ENCODE peak calls at places on chromosome 9, in six cellular contexts. D is A549, V is stomach, Q is uterus, M is K562, Y is esophagus squamous epithelium. H is an unnamed sample.

GRCh38 chr9:106878081-106878837 is 15.3 kb downstream of the ZNF462 start:
- DNase-seq in M (no peak), D (no peak), Q (no peak), V (no peak), Y (no peak), H (no peak)

GRCh38 chr9:135343733-135344522 is 135.7 kb upstream of the PPP1R26 start:
- DNase-seq in M (peak), D (peak), Q (peak), Y (no peak), V (peak), H (peak)

GRCh38 chr9:134173127-134174072 is 9.0 kb upstream of the RNU6ATAC start:
- DNase-seq in D (no peak), V (no peak), Y (no peak), M (no peak), Q (no peak), H (no peak)

GRCh38 chr9:136107953-136108647 is 10.6 kb downstream of the TMEM250 start:
- DNase-seq in V (no peak), Y (no peak), Q (no peak), M (peak), D (no peak), H (no peak)

GRCh38 chr9:116737137-116737546 is 50.0 kb downstream of the TRIM32 start:
- DNase-seq in D (peak), V (peak), Y (peak), M (peak), Q (peak), H (peak)

GRCh38 chr9:130433168-130433946 is 11.4 kb upstream of the ASS1 start:
- DNase-seq in M (no peak), V (no peak), Y (no peak), D (peak), Q (peak), H (no peak)

GRCh38 chr9:135898634-135899407 is 8.5 kb downstream of the CAMSAP1 start:
- DNase-seq in Y (no peak), M (no peak), V (no peak), Q (no peak), D (no peak), H (peak)

GRCh38 chr9:136059851-136060670 is 35.0 kb downstream of the NACC2 start:
- DNase-seq in V (no peak), M (no peak), Q (no peak), Y (no peak), D (no peak), H (peak)

GRCh38 chr9:134168731-134169130 is 4.4 kb upstream of the RNU6ATAC start:
- DNase-seq in Q (no peak), M (no peak), D (peak), Y (no peak), V (no peak), H (no peak)

GRCh38 chr9:114454652-114455051 is 50.6 kb downstream of the WHRN start:
- DNase-seq in V (no peak), M (no peak), D (no peak), Q (no peak), Y (no peak), H (no peak)

GRCh38 chr9:109351032-109351431 is 30.2 kb upstream of the EPB41L4B start:
- DNase-seq in Q (no peak), Y (no peak), D (no peak), M (no peak), V (no peak), H (no peak)

GRCh38 chr9:86434039-86434726 is 80.0 kb upstream of the TUT7 start:
- DNase-seq in Q (peak), V (no peak), M (peak), Y (no peak), D (peak), H (no peak)

GRCh38 chr9:71072587-71072986 is 48.8 kb downstream of the TRPM3 start:
- DNase-seq in D (no peak), M (no peak), Y (no peak), V (no peak), Q (no peak), H (no peak)

GRCh38 chr9:95494416-95495371 is 22.1 kb downstream of the PTCH1 start:
- DNase-seq in D (no peak), Y (no peak), Q (no peak), V (peak), M (no peak), H (peak)

GRCh38 chr9:123368023-123368422 is 12.0 kb downstream of the CRB2 start:
- DNase-seq in M (no peak), Q (no peak), V (no peak), D (no peak), Y (no peak), H (no peak)

GRCh38 chr9:97109194-97109811 is 70.4 kb upstream of the CTSV start:
- DNase-seq in Y (no peak), V (peak), M (peak), D (peak), Q (no peak), H (no peak)

GRCh38 chr9:12875216-12875615 is 100.4 kb downstream of the LURAP1L start:
- DNase-seq in V (no peak), M (no peak), Q (no peak), Y (no peak), D (no peak), H (no peak)

GRCh38 chr9:77018058-77019009 is 1.1 kb upstream of the FOXB2 start:
- DNase-seq in D (no peak), V (no peak), Q (no peak), Y (no peak), M (no peak), H (no peak)

GRCh38 chr9:33108472-33108871 is 32.0 kb upstream of the SMU1 start:
- DNase-seq in Q (no peak), Y (no peak), M (no peak), V (no peak), D (no peak), H (no peak)
- TF ChIP-seq POLR2A in Q (no peak), Y (no peak), M (no peak), V (no peak), D (no peak), H (no peak)

DNA sequence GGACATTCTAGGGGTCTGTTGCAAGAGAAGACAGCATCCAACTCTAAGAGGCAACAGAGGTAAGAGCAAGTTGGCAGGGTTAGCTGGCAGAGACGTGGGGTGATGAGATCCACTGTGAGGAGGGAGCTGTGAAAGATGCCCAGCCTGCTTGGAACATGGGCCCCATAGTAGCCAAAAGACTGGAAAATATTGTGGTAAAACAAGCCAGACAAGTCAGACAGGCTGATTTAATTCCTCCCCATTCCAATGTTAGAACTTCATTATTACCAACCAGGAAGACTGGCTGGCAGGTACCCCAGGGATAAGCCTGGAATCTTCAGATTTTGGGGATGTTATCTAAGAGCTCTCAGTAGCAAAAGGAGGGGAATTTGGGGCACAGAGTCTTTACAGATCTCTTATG is 181.3 kb downstream of the SEC61B start:
- DNase-seq in Y (no peak), V (no peak), D (no peak), Q (no peak), M (no peak), H (no peak)
- H3K4me3 ChIP-seq in Y (no peak), V (no peak), D (no peak), Q (no peak), M (no peak), H (no peak)

GRCh38 chr9:91089405-91090131 is 272.1 kb downstream of the AUH start:
- DNase-seq in M (peak), D (peak), Q (no peak), V (peak), Y (no peak), H (peak)
- TF ChIP-seq CTCF in M (peak), D (peak), Q (peak), V (peak), Y (no peak), H (peak)

GRCh38 chr9:137610944-137611343 is 5.5 kb downstream of the ARRDC1 start:
- DNase-seq in Q (no peak), V (no peak), M (no peak), Y (no peak), D (no peak), H (no peak)

GRCh38 chr9:137612741-137613142 is 6.1 kb upstream of the EHMT1 start:
- DNase-seq in V (no peak), Q (no peak), M (no peak), D (no peak), Y (no peak), H (no peak)

GRCh38 chr9:137613738-137614523 is 4.9 kb upstream of the EHMT1 start:
- DNase-seq in Q (no peak), V (no peak), M (no peak), Y (no peak), D (no peak), H (no peak)

GRCh38 chr9:137613259-137613658 is 5.5 kb upstream of the EHMT1 start:
- DNase-seq in Q (no peak), M (no peak), D (no peak), V (no peak), Y (no peak), H (no peak)

GRCh38 chr9:137611623-137612609 is 6.4 kb downstream of the ARRDC1 start:
- DNase-seq in Q (no peak), Y (no peak), V (peak), D (peak), M (peak), H (peak)
- TF ChIP-seq POLR2A in Q (no peak), Y (no peak), V (peak), D (peak), M (no peak), H (peak)

GRCh38 chr9:14311940-14312572 is 1.9 kb downstream of the NFIB start:
- DNase-seq in Q (no peak), D (no peak), M (no peak), V (no peak), Y (no peak), H (no peak)

GRCh38 chr9:14307989-14308750 is 5.8 kb downstream of the NFIB start:
- DNase-seq in M (no peak), V (peak), Y (no peak), D (no peak), Q (no peak), H (no peak)

GRCh38 chr9:14309403-14309802 is 4.5 kb downstream of the NFIB start:
- DNase-seq in Q (no peak), Y (no peak), D (peak), M (no peak), V (no peak), H (no peak)

GRCh38 chr9:14308751-14309140 is 5.2 kb downstream of the NFIB start:
- DNase-seq in Q (no peak), M (no peak), V (no peak), Y (no peak), D (no peak), H (no peak)

DNA sequence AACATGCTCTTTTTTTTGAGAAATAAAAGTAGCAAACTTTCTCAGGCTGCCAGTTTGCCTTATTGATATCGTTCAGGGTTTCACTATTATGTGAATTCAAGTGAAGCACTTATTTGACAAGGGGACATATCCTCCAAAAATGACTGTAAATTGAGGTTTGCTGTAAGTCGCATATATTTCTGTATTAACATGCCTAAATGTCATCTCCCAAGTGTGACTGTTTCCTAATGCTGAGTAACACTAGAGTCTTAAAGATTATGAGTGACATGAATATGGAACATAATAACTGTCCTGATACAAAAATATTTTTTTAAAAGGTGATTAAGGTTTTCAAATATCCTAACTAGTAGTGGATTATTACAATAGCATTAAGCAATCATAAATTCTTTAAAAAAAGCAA is 3.7 kb downstream of the NFIB start:
- DNase-seq in D (no peak), Q (no peak), Y (no peak), V (no peak), M (no peak), H (no peak)
- H3K4me3 ChIP-seq in D (peak), Q (no peak), Y (peak), V (peak), M (no peak), H (no peak)

GRCh38 chr9:7186175-7186574 is 428.4 kb downstream of the KDM4C start:
- DNase-seq in D (peak), M (peak), Y (no peak), Q (no peak), V (no peak), H (no peak)
- TF ChIP-seq CTCF in D (peak), M (peak), Y (no peak), Q (no peak), V (peak), H (no peak)

GRCh38 chr9:37037137-37037743 is 3.2 kb upstream of the PAX5 start:
- DNase-seq in D (no peak), Q (no peak), V (no peak), M (no peak), Y (no peak), H (no peak)
- TF ChIP-seq POLR2A in D (no peak), Q (no peak), V (no peak), M (no peak), Y (no peak), H (no peak)

GRCh38 chr9:91919621-91920020 is 30.4 kb downstream of the ROR2 start:
- DNase-seq in M (no peak), D (no peak), Y (no peak), V (peak), Q (no peak), H (no peak)
- H3K4me3 ChIP-seq in M (no peak), D (no peak), Y (no peak), V (no peak), Q (no peak), H (no peak)